ENCODE peak calls at places on chromosomes 5 and 9, in nine cellular contexts. One of them, this sample, is unnamed.

GRCh38 chr5:112844489-112844888 is 16.6 kb upstream of the SRP19 start:
- DNase-seq in CD8-positive, alpha-beta T cell: no peak
- DNase-seq in tibial artery: no peak
- DNase-seq in prostate gland: no peak
- DNase-seq in mammary epithelial cell: no peak
- DNase-seq in A673: no peak
- DNase-seq in GM23338: no peak
- DNase-seq in left lung: no peak
- DNase-seq in dorsolateral prefrontal cortex: no peak
- DNase-seq in this sample: no peak

GRCh38 chr9:130806388-130806716 is 28.7 kb upstream of the ABL1 start:
- DNase-seq in tibial artery: no peak
- DNase-seq in mammary epithelial cell: no peak
- DNase-seq in prostate gland: no peak
- DNase-seq in GM23338: no peak
- DNase-seq in CD8-positive, alpha-beta T cell: no peak
- DNase-seq in A673: peak; percentile 45
- DNase-seq in left lung: no peak
- DNase-seq in dorsolateral prefrontal cortex: no peak
- DNase-seq in this sample: no peak

GRCh38 chr9:250625-251024 is 36.0 kb downstream of the DOCK8 start:
- DNase-seq in mammary epithelial cell: no peak
- DNase-seq in prostate gland: no peak
- DNase-seq in GM23338: no peak
- DNase-seq in CD8-positive, alpha-beta T cell: no peak
- DNase-seq in dorsolateral prefrontal cortex: no peak
- DNase-seq in left lung: no peak
- DNase-seq in A673: no peak
- DNase-seq in tibial artery: no peak
- DNase-seq in this sample: no peak

GRCh38 chr5:89967806-89968444 is 441.6 kb downstream of the CETN3 start:
- DNase-seq in CD8-positive, alpha-beta T cell: no peak
- DNase-seq in GM23338: no peak
- DNase-seq in left lung: no peak
- DNase-seq in mammary epithelial cell: peak; percentile 16
- DNase-seq in dorsolateral prefrontal cortex: no peak
- DNase-seq in tibial artery: no peak
- DNase-seq in A673: peak; percentile 39
- DNase-seq in prostate gland: no peak
- DNase-seq in this sample: no peak

GRCh38 chr9:89678394-89679005 is 73.7 kb downstream of the GADD45G start:
- DNase-seq in tibial artery: no peak
- DNase-seq in prostate gland: no peak
- DNase-seq in dorsolateral prefrontal cortex: no peak
- DNase-seq in mammary epithelial cell: no peak
- DNase-seq in A673: no peak
- DNase-seq in GM23338: peak; percentile 45
- DNase-seq in left lung: no peak
- DNase-seq in CD8-positive, alpha-beta T cell: no peak
- DNase-seq in this sample: no peak

GRCh38 chr9:132367613-132368305 is 13.0 kb upstream of the SETX start:
- DNase-seq in prostate gland: peak; percentile 35
- DNase-seq in mammary epithelial cell: no peak
- DNase-seq in tibial artery: no peak
- DNase-seq in A673: no peak
- DNase-seq in CD8-positive, alpha-beta T cell: no peak
- DNase-seq in left lung: no peak
- DNase-seq in dorsolateral prefrontal cortex: no peak
- DNase-seq in GM23338: no peak
- DNase-seq in this sample: no peak

GRCh38 chr9:133463864-133464615 is 4.3 kb downstream of the CACFD1 start:
- DNase-seq in prostate gland: no peak
- DNase-seq in mammary epithelial cell: no peak
- DNase-seq in tibial artery: no peak
- DNase-seq in A673: no peak
- DNase-seq in GM23338: no peak
- DNase-seq in dorsolateral prefrontal cortex: no peak
- DNase-seq in left lung: peak; percentile 80
- DNase-seq in CD8-positive, alpha-beta T cell: no peak
- DNase-seq in this sample: no peak

GRCh38 chr9:124286292-124286931 is 28.7 kb downstream of the NEK6 start:
- DNase-seq in left lung: peak; percentile 73
- DNase-seq in prostate gland: no peak
- DNase-seq in GM23338: no peak
- DNase-seq in tibial artery: no peak
- DNase-seq in A673: no peak
- DNase-seq in dorsolateral prefrontal cortex: no peak
- DNase-seq in mammary epithelial cell: no peak
- DNase-seq in CD8-positive, alpha-beta T cell: no peak
- DNase-seq in this sample: peak; percentile 39

GRCh38 chr5:99025298-99026045 is 96.7 kb upstream of the CHD1 start:
- DNase-seq in GM23338: peak; percentile 6
- DNase-seq in prostate gland: no peak
- DNase-seq in tibial artery: no peak
- DNase-seq in CD8-positive, alpha-beta T cell: no peak
- DNase-seq in mammary epithelial cell: no peak
- DNase-seq in left lung: no peak
- DNase-seq in dorsolateral prefrontal cortex: no peak
- DNase-seq in A673: no peak
- DNase-seq in this sample: no peak

GRCh38 chr5:159412284-159413046 is 82.2 kb upstream of the IL12B start:
- DNase-seq in dorsolateral prefrontal cortex: no peak
- DNase-seq in tibial artery: no peak
- DNase-seq in GM23338: peak; percentile 36
- DNase-seq in CD8-positive, alpha-beta T cell: peak; percentile 57
- DNase-seq in left lung: no peak
- DNase-seq in prostate gland: no peak
- DNase-seq in mammary epithelial cell: peak; percentile 9
- DNase-seq in A673: peak; percentile 37
- DNase-seq in this sample: no peak

DNA sequence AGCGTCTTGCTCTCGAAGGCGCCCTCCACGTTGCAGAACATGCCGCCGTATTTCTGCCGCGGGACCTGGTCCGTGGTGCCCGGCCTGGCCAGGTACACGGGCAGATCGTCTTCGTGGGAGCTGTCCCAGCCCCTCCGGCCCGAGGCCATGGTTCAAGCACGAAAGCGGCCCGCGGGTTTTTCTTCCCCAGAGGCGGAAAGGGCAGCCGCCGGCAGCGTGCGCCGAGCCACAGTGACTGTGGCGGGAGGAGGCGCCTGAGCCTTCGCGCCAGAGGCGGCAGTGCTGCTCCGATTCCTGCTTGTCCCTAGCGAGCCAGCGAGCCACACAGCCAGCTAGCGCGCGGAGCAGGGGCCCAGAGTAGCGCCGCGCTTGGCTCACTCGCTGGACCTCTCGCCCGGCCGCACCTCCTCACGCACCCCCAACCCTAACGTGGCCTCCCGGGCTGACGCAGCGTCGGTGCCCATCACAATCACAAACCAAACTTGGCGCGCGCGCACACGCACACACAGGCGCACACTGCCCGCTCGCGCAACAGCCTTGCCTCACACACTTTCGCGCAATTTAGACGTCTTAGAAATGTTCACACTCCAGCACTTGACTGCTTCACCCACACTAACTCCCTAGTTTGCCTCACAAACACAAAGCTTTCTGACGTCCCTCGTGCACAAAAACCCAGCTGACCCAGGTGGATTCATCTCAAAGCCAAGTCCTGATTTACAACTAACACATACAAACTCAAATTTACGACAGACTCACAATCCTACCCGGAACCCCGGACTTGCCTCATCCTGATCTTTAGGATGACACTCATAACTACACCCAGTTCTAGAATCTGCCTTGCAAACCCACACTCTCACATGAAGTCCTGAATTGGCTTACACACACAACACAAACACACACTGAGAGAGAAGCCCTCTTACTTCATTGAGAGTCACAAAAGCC is at the start of gene DPYSL3:
- DNase-seq in left lung: peak; percentile 65
- DNase-seq in dorsolateral prefrontal cortex: peak; percentile 29
- DNase-seq in prostate gland: peak; percentile 79
- DNase-seq in GM23338: peak; percentile 90
- DNase-seq in A673: peak; percentile 78
- DNase-seq in tibial artery: peak; percentile 81
- DNase-seq in mammary epithelial cell: peak; percentile 70
- DNase-seq in CD8-positive, alpha-beta T cell: no peak
- DNase-seq in this sample: peak; percentile 79
- H3K4me3 ChIP-seq in left lung: peak within 1 kb of the TSS; percentile 55
- H3K4me3 ChIP-seq in dorsolateral prefrontal cortex: peak within 1 kb of the TSS; percentile 63
- H3K4me3 ChIP-seq in prostate gland: peak within 1 kb of the TSS; percentile 68
- H3K4me3 ChIP-seq in GM23338: peak within 1 kb of the TSS; percentile 91
- H3K4me3 ChIP-seq in A673: peak within 1 kb of the TSS; percentile 61
- H3K4me3 ChIP-seq in tibial artery: peak within 1 kb of the TSS; percentile 70
- H3K4me3 ChIP-seq in mammary epithelial cell: peak within 1 kb of the TSS; percentile 77
- H3K4me3 ChIP-seq in CD8-positive, alpha-beta T cell: no peak within 1 kb of the TSS
- H3K4me3 ChIP-seq in this sample: peak within 1 kb of the TSS; percentile 82

GRCh38 chr9:95055851-95056551 is 261.5 kb downstream of the FANCC start:
- DNase-seq in CD8-positive, alpha-beta T cell: no peak
- DNase-seq in left lung: no peak
- DNase-seq in mammary epithelial cell: no peak
- DNase-seq in A673: peak; percentile 90
- DNase-seq in GM23338: no peak
- DNase-seq in prostate gland: no peak
- DNase-seq in tibial artery: no peak
- DNase-seq in dorsolateral prefrontal cortex: no peak
- DNase-seq in this sample: no peak
- H3K27ac ChIP-seq in CD8-positive, alpha-beta T cell: no peak overlapping the region
- H3K27ac ChIP-seq in left lung: peak overlapping the region; percentile 85
- H3K27ac ChIP-seq in mammary epithelial cell: peak overlapping the region; percentile 83
- H3K27ac ChIP-seq in A673: no peak overlapping the region
- H3K27ac ChIP-seq in GM23338: no peak overlapping the region
- H3K27ac ChIP-seq in prostate gland: peak overlapping the region; percentile 70
- H3K27ac ChIP-seq in tibial artery: peak overlapping the region; percentile 83
- H3K27ac ChIP-seq in dorsolateral prefrontal cortex: peak overlapping the region; percentile 88
- H3K27ac ChIP-seq in this sample: peak overlapping the region; percentile 96

GRCh38 chr5:43041131-43041668 is 1.1 kb upstream of the ANXA2R start:
- DNase-seq in mammary epithelial cell: no peak
- DNase-seq in dorsolateral prefrontal cortex: no peak
- DNase-seq in GM23338: no peak
- DNase-seq in tibial artery: no peak
- DNase-seq in prostate gland: no peak
- DNase-seq in CD8-positive, alpha-beta T cell: no peak
- DNase-seq in A673: peak; percentile 65
- DNase-seq in left lung: no peak
- DNase-seq in this sample: peak; percentile 50

GRCh38 chr5:43040287-43041098 is at the start of gene ANXA2R:
- DNase-seq in mammary epithelial cell: no peak
- DNase-seq in prostate gland: peak; percentile 94
- DNase-seq in dorsolateral prefrontal cortex: peak; percentile 85
- DNase-seq in CD8-positive, alpha-beta T cell: peak; percentile 89
- DNase-seq in A673: peak; percentile 97
- DNase-seq in GM23338: peak; percentile 97
- DNase-seq in tibial artery: peak; percentile 88
- DNase-seq in left lung: peak; percentile 90
- DNase-seq in this sample: peak; percentile 89

GRCh38 chr5:43039115-43039467 is 1.0 kb downstream of the ANXA2R start:
- DNase-seq in dorsolateral prefrontal cortex: no peak
- DNase-seq in left lung: no peak
- DNase-seq in CD8-positive, alpha-beta T cell: no peak
- DNase-seq in prostate gland: no peak
- DNase-seq in GM23338: no peak
- DNase-seq in A673: no peak
- DNase-seq in mammary epithelial cell: no peak
- DNase-seq in tibial artery: no peak
- DNase-seq in this sample: no peak

GRCh38 chr5:43038523-43038989 is 1.6 kb downstream of the ANXA2R start:
- DNase-seq in left lung: no peak
- DNase-seq in prostate gland: no peak
- DNase-seq in tibial artery: no peak
- DNase-seq in dorsolateral prefrontal cortex: no peak
- DNase-seq in A673: no peak
- DNase-seq in CD8-positive, alpha-beta T cell: no peak
- DNase-seq in GM23338: peak; percentile 46
- DNase-seq in mammary epithelial cell: no peak
- DNase-seq in this sample: no peak

DNA sequence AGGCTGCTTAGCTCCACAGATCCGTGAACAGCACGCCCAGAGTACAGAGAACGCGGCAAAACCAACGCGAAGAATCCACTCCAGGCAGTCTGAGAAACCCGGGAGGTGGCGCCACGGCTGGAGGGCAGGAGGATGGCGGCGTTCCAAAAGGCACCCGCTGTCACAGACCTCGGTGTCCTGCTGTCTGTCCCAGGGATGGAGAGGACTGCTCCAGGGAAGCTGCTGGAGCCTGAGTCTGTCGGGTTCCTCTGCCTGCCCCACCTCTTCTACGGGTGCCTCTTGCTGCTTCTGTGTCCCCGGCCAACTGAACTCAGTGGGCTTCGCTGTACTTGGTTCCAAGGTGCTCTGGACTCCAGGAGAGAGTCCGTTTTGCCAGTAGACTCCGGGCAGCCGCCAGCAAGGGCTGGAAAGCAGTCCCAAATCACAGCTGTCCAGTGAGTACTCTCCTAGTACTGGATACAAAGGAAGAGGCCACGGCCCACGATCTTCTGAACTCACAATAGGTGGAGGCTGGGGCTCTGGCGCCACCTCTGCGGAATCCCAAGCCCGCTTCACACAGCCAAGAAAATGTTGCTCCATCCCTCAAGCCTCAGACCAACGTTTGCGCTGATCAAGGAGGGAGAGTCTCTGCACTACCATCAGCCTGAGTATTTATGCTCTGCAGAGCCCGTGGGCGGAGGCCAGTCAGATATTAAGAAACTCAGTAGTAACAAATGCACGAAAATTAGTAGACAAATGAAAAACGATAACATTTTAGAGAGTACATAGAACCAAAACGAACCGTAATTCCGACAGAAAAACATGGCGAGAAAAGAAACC is 442 bp downstream of the ANXA2R start:
- DNase-seq in GM23338: peak; percentile 60
- DNase-seq in dorsolateral prefrontal cortex: peak; percentile 54
- DNase-seq in tibial artery: peak; percentile 77
- DNase-seq in prostate gland: peak; percentile 82
- DNase-seq in CD8-positive, alpha-beta T cell: peak; percentile 53
- DNase-seq in left lung: peak; percentile 76
- DNase-seq in A673: peak; percentile 85
- DNase-seq in mammary epithelial cell: no peak
- DNase-seq in this sample: peak; percentile 61
- TF ChIP-seq CTCF in GM23338: peak; percentile 6
- TF ChIP-seq CTCF in dorsolateral prefrontal cortex: no peak
- TF ChIP-seq CTCF in tibial artery: no peak
- TF ChIP-seq CTCF in prostate gland: no peak
- TF ChIP-seq CTCF in CD8-positive, alpha-beta T cell: no peak
- TF ChIP-seq CTCF in left lung: no peak
- TF ChIP-seq CTCF in A673: peak; percentile 39
- TF ChIP-seq CTCF in mammary epithelial cell: no peak
- TF ChIP-seq CTCF in this sample: no peak

DNA sequence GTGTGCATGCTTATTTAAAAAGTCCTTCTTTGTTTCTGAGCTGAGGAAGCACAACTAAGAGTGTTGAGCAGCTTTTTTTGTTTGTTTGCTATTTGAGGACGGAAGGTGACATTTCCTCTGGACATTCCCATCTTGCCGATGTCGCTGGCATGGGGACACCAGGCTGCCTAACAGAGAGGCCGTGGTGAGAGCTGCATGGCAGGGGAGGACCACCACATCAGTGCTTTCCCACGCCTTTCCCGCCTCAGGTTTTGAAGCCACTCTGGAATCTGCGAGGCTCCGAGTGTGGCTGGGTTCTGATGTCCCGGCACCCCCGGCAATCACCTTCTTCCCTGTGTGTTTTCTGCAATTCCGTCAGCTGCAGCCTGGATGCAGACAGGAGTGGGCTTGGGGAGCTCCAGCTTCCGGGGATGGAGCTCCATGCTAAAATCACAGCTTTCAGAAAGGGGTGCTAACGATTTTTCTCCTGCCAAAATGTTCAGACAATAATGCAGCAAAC is 259.8 kb upstream of the IRX4 start:
- DNase-seq in mammary epithelial cell: no peak
- DNase-seq in CD8-positive, alpha-beta T cell: no peak
- DNase-seq in tibial artery: no peak
- DNase-seq in dorsolateral prefrontal cortex: no peak
- DNase-seq in prostate gland: no peak
- DNase-seq in GM23338: no peak
- DNase-seq in A673: no peak
- DNase-seq in left lung: no peak
- DNase-seq in this sample: no peak
- H3K4me3 ChIP-seq in mammary epithelial cell: no peak overlapping the region
- H3K4me3 ChIP-seq in CD8-positive, alpha-beta T cell: no peak overlapping the region
- H3K4me3 ChIP-seq in tibial artery: no peak overlapping the region
- H3K4me3 ChIP-seq in dorsolateral prefrontal cortex: no peak overlapping the region
- H3K4me3 ChIP-seq in prostate gland: no peak overlapping the region
- H3K4me3 ChIP-seq in GM23338: no peak overlapping the region
- H3K4me3 ChIP-seq in A673: no peak overlapping the region
- H3K4me3 ChIP-seq in left lung: no peak overlapping the region
- H3K4me3 ChIP-seq in this sample: no peak overlapping the region